ENCODE peak calls at places on chromosomes 3 and 15, in ten cellular contexts. U, I, H, X, F, G, N, R, T and O are unnamed samples.
A peak's percentile ranks its signal among the peaks of the same experiment; 100 is the strongest.

GRCh38 chr3:94360982-94361381 is 298.1 kb downstream of the NSUN3 start:
- DNase-seq in T (no peak), R (no peak), U (no peak), F (peak; percentile 26), G (no peak), X (no peak), I (peak; percentile 71), H (peak; percentile 17), N (no peak), O (peak; percentile 1)

GRCh38 chr3:80533553-80533952 is 765.8 kb upstream of the ROBO1 start:
- DNase-seq in H (peak; percentile 46), G (no peak), F (no peak), U (no peak), X (no peak), N (no peak), R (no peak), I (no peak), T (no peak), O (no peak)

GRCh38 chr3:136343873-136344281 is 93.7 kb downstream of the PCCB start:
- DNase-seq in H (peak; percentile 83), G (peak; percentile 84), U (peak; percentile 91), I (peak; percentile 88), T (no peak), N (peak; percentile 98), F (peak; percentile 76), R (peak; percentile 79), X (peak; percentile 98), O (peak; percentile 96)

GRCh38 chr15:75532413-75533250 is 46.5 kb downstream of the PTPN9 start:
- DNase-seq in X (peak; percentile 88), G (peak; percentile 67), H (peak; percentile 46), T (no peak), R (peak; percentile 30), I (peak; percentile 63), F (peak; percentile 79), N (peak; percentile 89), U (no peak), O (peak; percentile 58)

GRCh38 chr15:52056496-52056895 is 37.5 kb downstream of the MAPK6 start:
- DNase-seq in F (no peak), N (no peak), R (no peak), X (no peak), U (no peak), I (no peak), T (no peak), H (no peak), G (no peak), O (no peak)

GRCh38 chr3:31251083-31251482 is 281.6 kb upstream of the STT3B start:
- DNase-seq in X (no peak), H (no peak), N (no peak), F (no peak), U (no peak), I (no peak), G (no peak), T (no peak), R (no peak), O (no peak)

GRCh38 chr3:87873136-87873535 is 185.7 kb downstream of the CGGBP1 start:
- DNase-seq in R (no peak), G (no peak), H (peak; percentile 60), T (no peak), I (no peak), X (no peak), N (no peak), U (no peak), F (no peak), O (peak; percentile 49)

GRCh38 chr15:29756358-29757267 is 65.7 kb downstream of the TJP1 start:
- DNase-seq in H (no peak), T (no peak), I (no peak), G (no peak), F (no peak), U (no peak), R (no peak), X (no peak), N (no peak), O (no peak)

GRCh38 chr15:90762109-90762508 is 45.0 kb downstream of the BLM start:
- DNase-seq in N (peak; percentile 87), H (no peak), I (peak; percentile 34), T (no peak), R (no peak), F (peak; percentile 89), G (peak; percentile 67), X (peak; percentile 68), U (no peak), O (peak; percentile 79)

GRCh38 chr3:134029734-134030381 is at the start of gene SLCO2A1:
- DNase-seq in T (peak; percentile 90), U (peak; percentile 73), H (no peak), F (no peak), N (peak; percentile 18), G (peak; percentile 56), I (peak; percentile 39), R (no peak), X (peak; percentile 11), O (no peak)
- H3K4me3 ChIP-seq in T (peak within 1 kb of the TSS; percentile 75), U (peak within 1 kb of the TSS; percentile 46), H (peak within 1 kb of the TSS; percentile 60), F (peak within 1 kb of the TSS; percentile 41), N (peak within 1 kb of the TSS; percentile 56), G (peak within 1 kb of the TSS; percentile 42), I (peak within 1 kb of the TSS; percentile 49), R (peak within 1 kb of the TSS; percentile 48), X (peak within 1 kb of the TSS; percentile 56), O (peak within 1 kb of the TSS; percentile 63)

GRCh38 chr3:57228734-57229505 is 1.4 kb downstream of the APPL1 start:
- DNase-seq in H (peak; percentile 95), I (no peak), X (peak; percentile 82), T (no peak), F (no peak), U (no peak), N (peak; percentile 85), G (no peak), R (peak; percentile 69), O (peak; percentile 12)
- H3K4me3 ChIP-seq in H (peak overlapping the region; percentile 89), I (peak overlapping the region; percentile 87), X (peak overlapping the region; percentile 86), T (peak overlapping the region; percentile 99), F (peak overlapping the region; percentile 88), U (peak overlapping the region; percentile 75), N (peak overlapping the region; percentile 85), G (peak overlapping the region; percentile 90), R (peak overlapping the region; percentile 92), O (peak overlapping the region; percentile 86)

GRCh38 chr3:77529522-77529921 is 489.6 kb downstream of the ROBO2 start:
- DNase-seq in R (no peak), X (no peak), G (no peak), H (no peak), I (no peak), T (no peak), N (no peak), F (no peak), U (no peak), O (no peak)

GRCh38 chr3:77526573-77526972 is 486.7 kb downstream of the ROBO2 start:
- DNase-seq in F (no peak), U (no peak), T (no peak), I (no peak), H (no peak), X (no peak), G (no peak), N (no peak), R (no peak), O (no peak)

GRCh38 chr3:77530870-77531269 is 491.0 kb downstream of the ROBO2 start:
- DNase-seq in N (peak; percentile 29), R (no peak), X (peak; percentile 29), T (no peak), H (no peak), F (no peak), U (no peak), G (no peak), I (no peak), O (no peak)

GRCh38 chr3:77524467-77524866 is 484.6 kb downstream of the ROBO2 start:
- DNase-seq in F (no peak), U (no peak), T (no peak), I (no peak), G (no peak), X (no peak), R (no peak), H (no peak), N (no peak), O (no peak)

GRCh38 chr3:77525283-77525682 is 485.4 kb downstream of the ROBO2 start:
- DNase-seq in G (no peak), F (no peak), U (no peak), X (no peak), R (no peak), I (no peak), T (no peak), N (no peak), H (no peak), O (no peak)
- H3K4me3 ChIP-seq in G (no peak overlapping the region), F (no peak overlapping the region), U (no peak overlapping the region), X (no peak overlapping the region), R (no peak overlapping the region), I (no peak overlapping the region), T (no peak overlapping the region), N (no peak overlapping the region), H (no peak overlapping the region), O (no peak overlapping the region)

GRCh38 chr15:78666010-78666409 is 25.0 kb upstream of the CHRNB4 start:
- DNase-seq in I (no peak), R (no peak), U (no peak), T (no peak), N (no peak), X (no peak), H (no peak), F (no peak), G (no peak), O (no peak)

GRCh38 chr15:78663703-78664102 is 22.7 kb upstream of the CHRNB4 start:
- DNase-seq in N (no peak), T (no peak), H (no peak), G (no peak), X (no peak), R (no peak), F (no peak), I (no peak), U (no peak), O (no peak)

GRCh38 chr15:78671626-78672211 is 30.7 kb upstream of the CHRNB4 start:
- DNase-seq in T (no peak), H (no peak), X (no peak), I (no peak), R (no peak), U (no peak), F (no peak), G (no peak), N (no peak), O (no peak)

GRCh38 chr15:78668987-78669386 is 28.0 kb upstream of the CHRNB4 start:
- DNase-seq in G (no peak), F (no peak), X (no peak), R (no peak), N (no peak), T (no peak), H (no peak), U (no peak), I (no peak), O (no peak)

GRCh38 chr15:78667578-78668236 is 26.7 kb upstream of the CHRNB4 start:
- DNase-seq in I (no peak), G (no peak), T (no peak), N (no peak), H (no peak), F (no peak), R (no peak), U (no peak), X (no peak), O (no peak)
- H3K4me3 ChIP-seq in I (no peak overlapping the region), G (no peak overlapping the region), T (no peak overlapping the region), N (no peak overlapping the region), H (no peak overlapping the region), F (no peak overlapping the region), R (no peak overlapping the region), U (no peak overlapping the region), X (no peak overlapping the region), O (no peak overlapping the region)

GRCh38 chr3:71694358-71694999 is 30.7 kb downstream of the EIF4E3 start:
- DNase-seq in N (peak; percentile 93), H (peak; percentile 18), F (no peak), U (no peak), X (peak; percentile 96), R (peak; percentile 62), T (no peak), G (peak; percentile 60), I (no peak), O (peak; percentile 81)
- H3K4me3 ChIP-seq in N (no peak overlapping the region), H (no peak overlapping the region), F (no peak overlapping the region), U (no peak overlapping the region), X (no peak overlapping the region), R (no peak overlapping the region), T (no peak overlapping the region), G (no peak overlapping the region), I (no peak overlapping the region), O (no peak overlapping the region)

GRCh38 chr3:130084581-130084980 is 3.0 kb downstream of the ALG1L2 start:
- DNase-seq in F (no peak), N (no peak), G (no peak), T (no peak), H (no peak), X (no peak), R (no peak), I (no peak), U (no peak), O (no peak)
- H3K4me3 ChIP-seq in F (no peak overlapping the region), N (no peak overlapping the region), G (no peak overlapping the region), T (no peak overlapping the region), H (no peak overlapping the region), X (no peak overlapping the region), R (no peak overlapping the region), I (no peak overlapping the region), U (no peak overlapping the region), O (no peak overlapping the region)